ENCODE peak calls at places on chromosomes 3 and 15, in six cellular contexts. Y, H, T, O, E and W are unnamed samples.
A peak's percentile ranks its signal among the peaks of the same experiment; 100 is the strongest.

GRCh38 chr15:82858932-82859331 is 49.5 kb downstream of the WHAMM start:
- DNase-seq in E (no peak), H (no peak), Y (no peak), O (no peak), T (no peak), W (no peak)

GRCh38 chr3:134644731-134645514 is 5.9 kb downstream of the KY start:
- DNase-seq in O (no peak), E (peak; percentile 38), T (peak; percentile 73), Y (peak; percentile 40), H (no peak), W (peak; percentile 21)

GRCh38 chr3:130508970-130509369 is 8.0 kb upstream of the COL6A6 start:
- DNase-seq in T (peak; percentile 29), Y (peak; percentile 20), H (no peak), E (no peak), O (no peak), W (peak; percentile 31)

GRCh38 chr3:7038394-7038793 is 177.5 kb downstream of the GRM7 start:
- DNase-seq in T (no peak), O (no peak), E (no peak), Y (no peak), H (no peak), W (no peak)

GRCh38 chr3:16085884-16086608 is 88.4 kb upstream of the GALNT15 start:
- DNase-seq in T (no peak), H (no peak), Y (peak; percentile 4), O (no peak), E (no peak), W (peak; percentile 75)

GRCh38 chr3:101695779-101696372 is 9.4 kb upstream of the RPL24 start:
- DNase-seq in T (peak; percentile 79), E (no peak), H (peak; percentile 62), O (peak; percentile 38), Y (peak; percentile 91), W (peak; percentile 69)

GRCh38 chr3:94147039-94147438 is 84.2 kb downstream of the NSUN3 start:
- DNase-seq in E (no peak), H (no peak), T (no peak), Y (peak; percentile 44), O (no peak), W (no peak)

GRCh38 chr3:126371096-126371705 is 14.0 kb upstream of the KLF15 start:
- DNase-seq in O (no peak), E (no peak), Y (no peak), H (no peak), T (no peak), W (no peak)

GRCh38 chr15:91882858-91883586 is 29.5 kb downstream of the SLCO3A1 start:
- DNase-seq in Y (no peak), H (peak; percentile 23), E (no peak), T (no peak), O (no peak), W (peak; percentile 17)

GRCh38 chr3:71987089-71987735 is 202.3 kb upstream of the PROK2 start:
- DNase-seq in H (peak; percentile 52), Y (peak; percentile 44), T (no peak), E (peak; percentile 55), O (no peak), W (peak; percentile 25)

GRCh38 chr3:197520311-197521276 is 35.2 kb downstream of the BDH1 start:
- DNase-seq in Y (peak; percentile 56), E (peak; percentile 78), T (peak; percentile 72), O (no peak), H (no peak), W (peak; percentile 73)

GRCh38 chr15:92100751-92101150 is 247.2 kb downstream of the SLCO3A1 start:
- DNase-seq in E (no peak), Y (no peak), T (no peak), O (no peak), H (no peak), W (no peak)

GRCh38 chr3:89216021-89216739 is 108.8 kb downstream of the EPHA3 start:
- DNase-seq in Y (no peak), O (no peak), H (peak; percentile 15), E (no peak), T (no peak), W (peak; percentile 28)

GRCh38 chr15:88748081-88748480 is 55.2 kb upstream of the ACAN start:
- DNase-seq in T (no peak), Y (no peak), O (no peak), E (no peak), H (no peak), W (no peak)

GRCh38 chr15:63075072-63075995 is 32.8 kb downstream of the TPM1 start:
- DNase-seq in H (peak; percentile 51), E (peak; percentile 50), T (no peak), O (no peak), Y (peak; percentile 61), W (peak; percentile 72)

GRCh38 chr3:95197661-95198060 is 1134.8 kb downstream of the NSUN3 start:
- DNase-seq in T (no peak), Y (no peak), E (no peak), H (no peak), O (no peak), W (no peak)

GRCh38 chr3:108527109-108527508 is 16.7 kb upstream of the MYH15 start:
- DNase-seq in H (no peak), E (no peak), Y (no peak), O (no peak), T (peak; percentile 87), W (no peak)

DNA sequence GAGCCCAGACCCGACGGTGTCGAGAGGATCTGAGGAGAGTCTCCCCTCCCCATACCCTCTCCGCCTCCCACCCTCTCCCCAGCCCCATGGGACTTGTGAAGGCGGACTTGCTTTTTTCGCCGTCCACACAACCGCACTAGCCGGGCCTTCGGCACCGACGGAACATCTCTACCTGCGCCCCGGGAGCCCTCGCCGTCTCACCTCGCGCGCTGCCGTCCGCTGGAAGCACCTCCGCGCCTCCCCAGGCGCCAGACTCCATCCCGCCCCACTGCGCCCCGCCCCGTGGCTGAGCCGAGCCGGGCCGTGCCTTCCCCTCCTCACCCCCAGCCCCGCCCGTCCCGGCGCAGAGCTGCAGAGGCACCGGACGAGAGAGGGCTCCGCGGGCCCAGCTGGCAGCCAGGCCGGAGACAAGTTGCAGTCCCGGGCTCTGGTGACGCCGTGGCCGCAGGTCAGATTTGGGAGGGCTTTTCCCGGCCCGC is at the start of the genes DUOX1 and DUOXA1:
- DNase-seq in Y (peak; percentile 75), E (peak; percentile 73), T (peak; percentile 67), H (peak; percentile 56), O (peak; percentile 61), W (no peak)
- H3K27me3 ChIP-seq in Y (peaks cover 100% of the 10 kb centered on the region), E (peaks cover 78% of the 10 kb centered on the region), T (peaks cover 100% of the 10 kb centered on the region), H (peaks cover 15% of the 10 kb centered on the region), O (no peaks in the 10 kb centered on the region), W (peaks cover 68% of the 10 kb centered on the region)

GRCh38 chr3:52228751-52229291 is 3.4 kb upstream of the TLR9 start:
- DNase-seq in H (no peak), Y (no peak), O (no peak), T (no peak), E (peak; percentile 17), W (no peak)
- H3K4me1 ChIP-seq in H (no peaks in the 10 kb centered on the region), Y (no peaks in the 10 kb centered on the region), O (no peaks in the 10 kb centered on the region), T (no peaks in the 10 kb centered on the region), E (no peaks in the 10 kb centered on the region), W (no peaks in the 10 kb centered on the region)

DNA sequence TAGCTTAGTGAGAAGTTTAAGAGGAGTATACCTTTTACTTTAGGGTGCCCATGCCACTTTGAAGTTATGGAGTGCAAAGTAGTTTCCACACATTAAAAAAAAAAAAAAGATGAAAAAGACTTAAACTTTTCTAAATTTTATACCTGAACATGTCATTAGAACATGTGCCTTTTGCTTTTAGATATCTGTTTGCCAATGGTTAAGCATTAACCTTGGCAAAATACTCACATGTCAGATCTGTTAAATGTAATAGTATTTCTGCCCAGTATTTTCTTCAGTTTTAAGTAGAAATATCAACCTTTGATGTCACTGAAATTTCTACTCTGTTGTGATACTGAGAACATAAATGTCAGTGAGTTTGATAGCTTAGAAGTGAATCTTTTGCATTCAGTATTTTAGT is 12.2 kb downstream of the ZFAND6 start:
- DNase-seq in H (no peak), T (no peak), Y (no peak), O (no peak), E (no peak), W (no peak)
- H4K20me1 ChIP-seq in H (no peaks in the 10 kb centered on the region), T (peaks cover 84% of the 10 kb centered on the region), Y (peaks cover 31% of the 10 kb centered on the region), O (no peaks in the 10 kb centered on the region), E (no peaks in the 10 kb centered on the region), W (no peaks in the 10 kb centered on the region)

GRCh38 chr15:77773003-77773402 is 140.3 kb upstream of the LINGO1 start:
- DNase-seq in T (no peak), Y (no peak), E (no peak), O (no peak), H (no peak), W (no peak)

GRCh38 chr15:77768107-77768506 is 135.4 kb upstream of the LINGO1 start:
- DNase-seq in H (no peak), E (peak; percentile 62), T (no peak), O (no peak), Y (peak; percentile 59), W (no peak)

GRCh38 chr15:77773903-77774302 is 141.2 kb upstream of the LINGO1 start:
- DNase-seq in T (no peak), H (no peak), E (no peak), O (no peak), Y (no peak), W (no peak)

GRCh38 chr15:77771616-77772015 is 138.9 kb upstream of the LINGO1 start:
- DNase-seq in T (no peak), Y (no peak), E (no peak), H (no peak), O (no peak), W (no peak)

DNA sequence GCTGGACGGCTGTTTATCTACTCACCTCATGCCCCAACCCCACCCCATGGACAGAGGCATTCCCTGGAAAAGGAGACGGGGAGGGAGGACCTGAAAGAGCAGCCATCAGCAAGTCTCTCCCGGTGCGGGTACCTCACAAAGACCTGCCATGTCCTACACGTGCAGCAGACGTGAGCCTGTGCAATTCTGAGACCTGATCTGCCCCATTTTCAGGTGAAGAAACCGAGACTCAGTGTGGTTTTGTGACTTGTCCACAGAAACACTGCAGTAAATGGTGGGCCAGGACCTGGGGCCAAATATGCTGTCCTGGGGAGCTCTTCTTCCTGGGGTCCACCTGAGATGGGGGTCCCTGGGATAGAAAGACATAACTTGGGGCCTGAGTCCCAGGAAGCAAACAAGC is 137.0 kb upstream of the LINGO1 start:
- DNase-seq in O (no peak), E (no peak), T (no peak), H (no peak), Y (no peak), W (no peak)
- H3K27me3 ChIP-seq in O (peaks cover 6% of the 10 kb centered on the region), E (no peaks in the 10 kb centered on the region), T (no peaks in the 10 kb centered on the region), H (peaks cover 25% of the 10 kb centered on the region), Y (no peaks in the 10 kb centered on the region), W (peaks cover 2% of the 10 kb centered on the region)

GRCh38 chr3:146502887-146503458 is 33.6 kb upstream of the PLSCR2 start:
- DNase-seq in T (no peak), Y (no peak), E (no peak), H (no peak), O (peak; percentile 50), W (no peak)
- H3K4me1 ChIP-seq in T (peaks cover 17% of the 10 kb centered on the region), Y (peaks cover 31% of the 10 kb centered on the region), E (peaks cover 4% of the 10 kb centered on the region), H (peaks cover 37% of the 10 kb centered on the region), O (peaks cover 43% of the 10 kb centered on the region), W (peaks cover 12% of the 10 kb centered on the region)

DNA sequence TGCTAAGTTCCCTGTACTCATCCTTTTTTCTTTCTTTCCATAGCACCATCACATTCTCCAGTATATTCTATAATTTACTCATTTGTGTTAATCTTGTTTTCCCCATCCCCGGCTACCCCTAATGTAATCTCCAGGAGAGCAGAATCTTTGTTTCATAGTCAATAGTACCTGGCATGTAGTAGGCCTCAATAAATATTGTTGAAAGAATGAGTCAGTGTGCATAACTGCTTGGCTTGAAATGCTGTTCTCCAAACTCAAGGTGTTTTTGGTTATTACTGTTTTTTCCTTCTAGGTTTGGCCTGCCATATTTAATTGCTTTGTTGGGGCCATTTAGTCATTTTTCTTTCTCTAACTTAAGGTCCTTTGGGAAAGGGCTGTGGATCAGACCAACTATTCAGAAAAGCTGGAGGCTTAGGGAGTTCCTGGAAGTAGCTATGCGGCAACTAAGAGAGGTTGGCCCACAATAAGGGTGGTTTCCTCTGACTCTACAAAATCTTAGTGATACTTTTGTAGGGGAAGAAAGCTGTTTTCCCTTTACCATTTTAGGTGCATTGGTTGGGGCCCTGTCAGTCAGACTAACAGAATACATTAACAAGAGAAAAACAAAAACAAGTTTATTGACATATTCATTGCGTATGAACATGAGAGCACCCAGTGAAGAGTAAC is 28.4 kb downstream of the KAT2B start:
- DNase-seq in H (no peak), O (peak; percentile 48), Y (no peak), T (no peak), E (no peak), W (no peak)
- H4K20me1 ChIP-seq in H (no peaks in the 10 kb centered on the region), O (no peaks in the 10 kb centered on the region), Y (no peaks in the 10 kb centered on the region), T (peaks cover 7% of the 10 kb centered on the region), E (no peaks in the 10 kb centered on the region), W (no peaks in the 10 kb centered on the region)